ENCODE peak calls at places on chromosomes 5 and 9, in ten cellular contexts. X is aorta, Q is endodermal cell, R is H7, B is spleen, F is iPS DF 6.9, C is thyroid gland, P is IMR-90, U is MM.1S, Z is Caco-2. H is an unnamed sample.
A peak's percentile ranks its signal among the peaks of the same experiment; 100 is the strongest.

GRCh38 chr5:124207118-124207517 is 539.3 kb downstream of the ZNF608 start:
- DNase-seq in X (no peak), Q (no peak), R (no peak), B (no peak), F (no peak), C (no peak), P (no peak), U (no peak), Z (no peak), H (no peak)

GRCh38 chr9:135864447-135865049 is 42.8 kb downstream of the CAMSAP1 start:
- DNase-seq in X (peak; percentile 75), Q (peak; percentile 95), R (peak; percentile 86), B (peak; percentile 82), F (no peak), C (peak; percentile 68), P (peak; percentile 43), U (peak; percentile 29), Z (peak; percentile 64), H (peak; percentile 31)

GRCh38 chr5:130141689-130142320 is 237.5 kb downstream of the CHSY3 start:
- DNase-seq in X (peak; percentile 45), Q (peak; percentile 85), R (peak; percentile 36), B (no peak), F (peak; percentile 27), C (peak; percentile 44), P (no peak), U (peak; percentile 75), Z (peak; percentile 52), H (peak; percentile 49)

GRCh38 chr9:84670106-84670800 is 724 bp downstream of the NTRK2 start:
- DNase-seq in X (no peak), Q (peak; percentile 87), R (peak; percentile 87), B (peak; percentile 72), F (no peak), C (peak; percentile 55), P (no peak), U (peak; percentile 32), Z (no peak), H (no peak)

GRCh38 chr5:89425062-89425461 is 542.1 kb upstream of the MEF2C start:
- DNase-seq in X (no peak), Q (no peak), R (no peak), B (no peak), F (no peak), C (no peak), P (no peak), U (no peak), Z (no peak), H (no peak)

GRCh38 chr5:103035701-103036100 is 84.2 kb downstream of the GIN1 start:
- DNase-seq in X (no peak), Q (no peak), R (no peak), B (no peak), F (no peak), C (no peak), P (no peak), U (no peak), Z (no peak), H (no peak)

GRCh38 chr5:81626524-81626923 is 124.4 kb downstream of the SSBP2 start:
- DNase-seq in X (no peak), Q (no peak), R (no peak), B (no peak), F (no peak), C (no peak), P (peak; percentile 90), U (no peak), Z (peak; percentile 70), H (peak; percentile 89)

GRCh38 chr9:83800236-83801033 is 17.1 kb downstream of the GKAP1 start:
- DNase-seq in X (no peak), Q (no peak), R (no peak), B (no peak), F (no peak), C (no peak), P (no peak), U (no peak), Z (no peak), H (no peak)

GRCh38 chr5:3350781-3351180 is 244.9 kb upstream of the IRX1 start:
- DNase-seq in X (no peak), Q (peak; percentile 24), R (no peak), B (peak; percentile 34), F (no peak), C (no peak), P (no peak), U (no peak), Z (no peak), H (no peak)

GRCh38 chr9:9246726-9247125 is 1366.1 kb downstream of the PTPRD start:
- DNase-seq in X (no peak), Q (no peak), R (no peak), B (no peak), F (no peak), C (no peak), P (no peak), U (no peak), Z (no peak), H (no peak)

GRCh38 chr5:10424124-10424731 is 17.5 kb upstream of the ROPN1L start:
- DNase-seq in X (no peak), Q (peak; percentile 75), R (peak; percentile 44), B (no peak), F (peak; percentile 9), C (peak; percentile 38), P (peak; percentile 44), U (no peak), Z (no peak), H (peak; percentile 11)

GRCh38 chr5:147509041-147509709 is 693 bp downstream of the DPYSL3 start:
- DNase-seq in X (peak; percentile 69), Q (peak; percentile 83), R (peak; percentile 66), B (peak; percentile 75), F (no peak), C (peak; percentile 10), P (peak; percentile 16), U (no peak), Z (no peak), H (no peak)

DNA sequence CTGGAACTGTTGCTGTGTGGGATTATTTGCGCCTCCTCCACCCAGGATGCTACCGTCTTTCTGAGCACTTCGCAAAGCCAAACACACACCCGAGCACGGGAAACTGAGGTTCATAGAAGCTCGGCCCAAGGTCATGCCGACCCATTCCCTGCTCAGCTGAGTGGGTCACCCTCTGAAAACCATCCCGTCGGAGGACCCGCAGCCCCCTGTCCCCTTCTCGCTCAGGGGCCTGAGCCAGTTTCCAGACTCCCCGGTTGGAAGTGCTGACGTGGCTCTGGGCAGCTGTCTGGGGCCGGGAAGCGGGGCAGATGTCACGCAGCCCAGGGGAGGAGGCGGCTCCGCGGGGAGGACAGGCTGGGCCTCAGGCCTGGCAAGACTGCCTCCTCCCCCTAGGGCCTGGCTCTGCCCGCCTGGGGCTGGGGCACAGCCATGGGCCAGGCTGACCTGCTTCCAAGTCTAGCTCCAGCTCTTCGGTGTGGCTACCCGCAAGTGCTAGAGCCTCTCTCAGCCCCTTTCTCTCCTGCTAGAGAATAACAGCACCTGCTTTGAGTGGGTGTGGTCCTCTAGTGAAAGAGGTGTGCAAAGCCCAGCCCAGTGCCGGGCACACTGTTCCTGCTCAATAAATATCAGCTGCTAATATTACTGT is 9.9 kb upstream of the CXXC5 start:
- DNase-seq in X (peak; percentile 95), Q (peak; percentile 78), R (peak; percentile 87), B (peak; percentile 92), F (no peak), C (peak; percentile 87), P (peak; percentile 66), U (peak; percentile 95), Z (peak; percentile 34), H (no peak)
- H3K4me3 ChIP-seq in X (peak overlapping the region; percentile 9), Q (no peak overlapping the region), R (peak overlapping the region; percentile 53), B (peak overlapping the region; percentile 43), F (peak overlapping the region; percentile 64), C (peak overlapping the region; percentile 30), P (no peak overlapping the region), U (peak overlapping the region; percentile 65), Z (no peak overlapping the region), H (no peak overlapping the region)

DNA sequence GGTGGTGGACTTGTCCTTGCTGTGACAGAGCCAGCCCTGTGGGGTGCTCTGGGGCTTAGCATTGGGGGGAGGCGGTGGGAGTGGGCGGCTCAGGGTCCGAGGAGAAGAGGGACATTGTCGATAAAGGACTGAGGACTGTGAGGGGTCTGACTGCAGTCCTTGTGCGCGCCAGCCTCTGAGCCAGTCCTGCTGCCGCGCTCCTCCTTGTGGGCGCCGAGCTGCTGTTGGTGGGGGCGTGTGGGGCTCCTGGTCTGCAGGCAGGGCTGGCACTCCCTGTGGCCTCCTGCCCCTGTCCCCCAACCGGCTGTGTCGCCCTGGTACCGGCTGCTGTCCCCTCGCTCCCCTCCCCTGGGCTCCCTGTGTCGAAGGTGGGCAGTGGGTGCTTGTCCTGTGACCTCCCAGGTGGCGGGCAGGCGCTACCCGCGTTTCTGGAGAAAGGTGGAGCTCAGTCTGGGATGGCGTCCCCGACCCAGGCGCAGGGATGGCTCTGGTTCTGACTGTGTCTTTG is 6.9 kb downstream of the RNU6ATAC start:
- DNase-seq in X (no peak), Q (no peak), R (no peak), B (peak; percentile 69), F (no peak), C (no peak), P (no peak), U (no peak), Z (no peak), H (no peak)
- H3K36me3 ChIP-seq in X (peaks cover 2% of the 10 kb centered on the region), Q (peaks cover 52% of the 10 kb centered on the region), R (peaks cover 32% of the 10 kb centered on the region), B (no peaks in the 10 kb centered on the region), F (peaks cover 61% of the 10 kb centered on the region), C (peaks cover 36% of the 10 kb centered on the region), P (peaks cover 60% of the 10 kb centered on the region), U (peaks cover 4% of the 10 kb centered on the region), Z (peaks cover 1% of the 10 kb centered on the region), H (peaks cover 39% of the 10 kb centered on the region)

GRCh38 chr5:43309657-43310056 is 3.6 kb downstream of the HMGCS1 start:
- DNase-seq in X (no peak), Q (no peak), R (no peak), B (no peak), F (no peak), C (peak; percentile 25), P (peak; percentile 10), U (no peak), Z (no peak), H (peak; percentile 61)
- H3K4me3 ChIP-seq in X (no peak overlapping the region), Q (peak overlapping the region; percentile 89), R (no peak overlapping the region), B (no peak overlapping the region), F (no peak overlapping the region), C (no peak overlapping the region), P (no peak overlapping the region), U (no peak overlapping the region), Z (peak overlapping the region; percentile 10), H (no peak overlapping the region)

GRCh38 chr9:112443636-112444035 is 43.0 kb upstream of the KIAA1958 start:
- DNase-seq in X (no peak), Q (no peak), R (no peak), B (no peak), F (no peak), C (no peak), P (no peak), U (no peak), Z (no peak), H (no peak)

GRCh38 chr9:112443200-112443599 is 43.4 kb upstream of the KIAA1958 start:
- DNase-seq in X (no peak), Q (no peak), R (no peak), B (no peak), F (no peak), C (peak; percentile 6), P (peak; percentile 15), U (peak; percentile 50), Z (no peak), H (peak; percentile 27)

GRCh38 chr9:112446080-112446479 is 40.5 kb upstream of the KIAA1958 start:
- DNase-seq in X (no peak), Q (no peak), R (no peak), B (no peak), F (no peak), C (no peak), P (no peak), U (peak; percentile 15), Z (no peak), H (no peak)

GRCh38 chr9:112446518-112446917 is 40.1 kb upstream of the KIAA1958 start:
- DNase-seq in X (no peak), Q (no peak), R (no peak), B (no peak), F (no peak), C (no peak), P (no peak), U (no peak), Z (no peak), H (no peak)

GRCh38 chr9:112445196-112445595 is 41.4 kb upstream of the KIAA1958 start:
- DNase-seq in X (no peak), Q (no peak), R (no peak), B (no peak), F (no peak), C (no peak), P (no peak), U (no peak), Z (no peak), H (no peak)
- H3K36me3 ChIP-seq in X (no peaks in the 10 kb centered on the region), Q (no peaks in the 10 kb centered on the region), R (no peaks in the 10 kb centered on the region), B (no peaks in the 10 kb centered on the region), F (no peaks in the 10 kb centered on the region), C (no peaks in the 10 kb centered on the region), P (peaks cover 7% of the 10 kb centered on the region), U (no peaks in the 10 kb centered on the region), Z (no peaks in the 10 kb centered on the region), H (no peaks in the 10 kb centered on the region)